ENCODE peak calls at places on chromosomes 16 and 17, in seven cellular contexts. One of them, this sample, is unnamed.

GRCh38 chr17:80023261-80024205 is 12.1 kb downstream of the TBC1D16 start:
- DNase-seq in BE2C: no peak
- DNase-seq in heart left ventricle: no peak
- DNase-seq in neural crest cell: no peak
- DNase-seq in endothelial cell: no peak
- DNase-seq in K562: peak; percentile 15
- DNase-seq in progenitor cell of endocrine pancreas: no peak
- DNase-seq in this sample: no peak

GRCh38 chr17:68972119-68972704 is 17.0 kb upstream of the ABCA8 start:
- DNase-seq in progenitor cell of endocrine pancreas: no peak
- DNase-seq in neural crest cell: peak; percentile 14
- DNase-seq in BE2C: no peak
- DNase-seq in endothelial cell: peak; percentile 30
- DNase-seq in heart left ventricle: no peak
- DNase-seq in K562: peak; percentile 48
- DNase-seq in this sample: no peak

GRCh38 chr17:43839670-43840101 is 6.7 kb upstream of the MPP3 start:
- DNase-seq in BE2C: peak; percentile 31
- DNase-seq in neural crest cell: no peak
- DNase-seq in progenitor cell of endocrine pancreas: no peak
- DNase-seq in heart left ventricle: no peak
- DNase-seq in K562: peak; percentile 49
- DNase-seq in endothelial cell: no peak
- DNase-seq in this sample: no peak

GRCh38 chr17:79132271-79133064 is 57.8 kb downstream of the ENGASE start:
- DNase-seq in progenitor cell of endocrine pancreas: no peak
- DNase-seq in neural crest cell: no peak
- DNase-seq in heart left ventricle: no peak
- DNase-seq in K562: no peak
- DNase-seq in BE2C: no peak
- DNase-seq in endothelial cell: no peak
- DNase-seq in this sample: no peak

GRCh38 chr17:75778861-75779249 is 5.8 kb upstream of the UNK start:
- DNase-seq in heart left ventricle: no peak
- DNase-seq in neural crest cell: no peak
- DNase-seq in K562: no peak
- DNase-seq in progenitor cell of endocrine pancreas: no peak
- DNase-seq in endothelial cell: peak; percentile 65
- DNase-seq in BE2C: no peak
- DNase-seq in this sample: no peak

GRCh38 chr17:17693253-17693954 is 12.1 kb downstream of the RAI1 start:
- DNase-seq in K562: no peak
- DNase-seq in neural crest cell: peak; percentile 54
- DNase-seq in progenitor cell of endocrine pancreas: no peak
- DNase-seq in BE2C: peak; percentile 58
- DNase-seq in heart left ventricle: peak; percentile 65
- DNase-seq in endothelial cell: peak; percentile 62
- DNase-seq in this sample: no peak

GRCh38 chr17:40177275-40177874 is at the start of gene RAPGEFL1:
- DNase-seq in progenitor cell of endocrine pancreas: peak; percentile 57
- DNase-seq in neural crest cell: peak; percentile 60
- DNase-seq in heart left ventricle: peak; percentile 77
- DNase-seq in endothelial cell: peak; percentile 75
- DNase-seq in K562: peak; percentile 88
- DNase-seq in BE2C: peak; percentile 88
- DNase-seq in this sample: peak; percentile 86

GRCh38 chr16:51557670-51558069 is 406.6 kb upstream of the SALL1 start:
- DNase-seq in endothelial cell: no peak
- DNase-seq in BE2C: no peak
- DNase-seq in heart left ventricle: no peak
- DNase-seq in K562: no peak
- DNase-seq in neural crest cell: no peak
- DNase-seq in progenitor cell of endocrine pancreas: no peak
- DNase-seq in this sample: no peak

GRCh38 chr16:25692307-25692706 is 548 bp downstream of the HS3ST4 start:
- DNase-seq in BE2C: no peak
- DNase-seq in endothelial cell: peak; percentile 18
- DNase-seq in progenitor cell of endocrine pancreas: peak; percentile 22
- DNase-seq in K562: no peak
- DNase-seq in neural crest cell: no peak
- DNase-seq in heart left ventricle: no peak
- DNase-seq in this sample: no peak

GRCh38 chr17:40121191-40121885 is 433 bp upstream of the MSL1 start:
- DNase-seq in BE2C: peak; percentile 74
- DNase-seq in neural crest cell: peak; percentile 46
- DNase-seq in endothelial cell: peak; percentile 45
- DNase-seq in progenitor cell of endocrine pancreas: no peak
- DNase-seq in K562: peak; percentile 39
- DNase-seq in heart left ventricle: no peak
- DNase-seq in this sample: peak; percentile 77

GRCh38 chr17:40720904-40721303 is 17.4 kb upstream of the KRT24 start:
- DNase-seq in BE2C: no peak
- DNase-seq in K562: no peak
- DNase-seq in progenitor cell of endocrine pancreas: no peak
- DNase-seq in heart left ventricle: no peak
- DNase-seq in neural crest cell: no peak
- DNase-seq in endothelial cell: no peak
- DNase-seq in this sample: no peak

GRCh38 chr17:55768946-55769624 is 18.2 kb downstream of the PCTP start:
- DNase-seq in heart left ventricle: no peak
- DNase-seq in BE2C: peak; percentile 20
- DNase-seq in neural crest cell: no peak
- DNase-seq in endothelial cell: no peak
- DNase-seq in K562: no peak
- DNase-seq in progenitor cell of endocrine pancreas: no peak
- DNase-seq in this sample: no peak

GRCh38 chr17:39979865-39980401 is 674 bp upstream of the PSMD3 start:
- DNase-seq in neural crest cell: no peak
- DNase-seq in BE2C: peak; percentile 38
- DNase-seq in K562: peak; percentile 81
- DNase-seq in heart left ventricle: no peak
- DNase-seq in progenitor cell of endocrine pancreas: peak; percentile 13
- DNase-seq in endothelial cell: peak; percentile 26
- DNase-seq in this sample: no peak

DNA sequence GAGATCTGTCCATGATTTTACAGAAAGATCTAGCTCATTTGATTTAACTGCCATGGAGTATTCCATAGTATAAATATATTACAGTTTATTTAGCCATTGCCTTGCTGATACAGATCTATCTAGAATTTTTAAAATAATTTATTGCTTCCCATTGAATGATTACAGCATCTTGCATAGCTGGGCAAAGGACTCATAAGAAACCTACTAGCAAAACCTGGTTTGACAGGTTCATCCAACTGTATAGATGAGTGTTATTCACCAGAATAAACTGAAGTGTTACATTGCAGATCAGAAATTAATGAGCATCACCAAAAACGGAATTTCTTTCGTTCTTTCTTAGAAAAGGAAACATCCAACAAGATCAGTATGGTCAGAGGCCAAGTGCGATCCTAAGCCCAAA is 202.2 kb upstream of the CACNG5 start:
- DNase-seq in heart left ventricle: no peak
- DNase-seq in endothelial cell: no peak
- DNase-seq in progenitor cell of endocrine pancreas: no peak
- DNase-seq in K562: no peak
- DNase-seq in BE2C: no peak
- DNase-seq in neural crest cell: no peak
- DNase-seq in this sample: no peak
- TF ChIP-seq CTCF in heart left ventricle: no peak
- TF ChIP-seq CTCF in endothelial cell: no peak
- TF ChIP-seq CTCF in progenitor cell of endocrine pancreas: no peak
- TF ChIP-seq CTCF in K562: no peak
- TF ChIP-seq CTCF in BE2C: no peak
- TF ChIP-seq CTCF in neural crest cell: no peak
- TF ChIP-seq CTCF in this sample: no peak

DNA sequence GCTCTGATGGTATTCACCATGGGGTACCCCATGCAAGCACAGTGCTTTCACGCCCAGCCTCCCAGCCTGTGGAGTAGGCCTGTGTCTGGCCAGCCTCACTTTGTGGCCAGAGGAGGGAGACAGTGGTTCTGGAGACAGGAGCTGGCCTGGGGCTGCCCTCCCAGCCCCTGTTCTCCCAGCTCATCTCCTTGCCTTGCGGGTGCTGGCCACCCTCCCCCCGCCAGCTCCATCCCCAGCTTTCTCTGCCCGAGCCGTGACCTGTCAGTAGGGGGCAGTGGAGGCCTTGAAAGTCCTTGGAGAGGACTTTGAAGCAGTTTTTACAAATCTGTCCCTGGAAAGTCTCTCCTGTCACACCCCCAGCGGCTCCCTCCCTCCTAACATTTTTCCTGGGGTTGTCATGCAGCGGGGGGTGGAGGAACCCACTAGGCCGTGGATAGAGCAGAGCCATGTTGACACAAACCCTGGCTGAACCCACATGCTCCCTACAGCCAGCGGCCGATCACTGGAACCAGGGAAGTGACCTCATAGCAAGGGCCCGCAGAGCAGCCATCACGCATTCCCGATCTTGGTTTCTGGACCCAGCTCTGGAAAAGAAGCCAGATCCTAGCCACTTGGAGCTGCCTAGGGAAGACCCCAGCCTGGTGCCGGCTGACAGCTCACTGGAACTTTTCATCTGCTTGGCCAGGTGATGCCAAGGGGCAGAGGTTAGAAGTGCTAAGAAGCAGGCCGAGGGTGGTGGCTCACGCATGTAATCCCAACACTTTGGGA is 289.4 kb downstream of the SEC14L1 start:
- DNase-seq in BE2C: peak; percentile 97
- DNase-seq in K562: peak; percentile 88
- DNase-seq in neural crest cell: peak; percentile 95
- DNase-seq in progenitor cell of endocrine pancreas: peak; percentile 63
- DNase-seq in endothelial cell: peak; percentile 91
- DNase-seq in heart left ventricle: peak; percentile 94
- DNase-seq in this sample: peak; percentile 90
- TF ChIP-seq CTCF in BE2C: peak; percentile 86
- TF ChIP-seq CTCF in K562: peak; percentile 88
- TF ChIP-seq CTCF in neural crest cell: peak; percentile 80
- TF ChIP-seq CTCF in progenitor cell of endocrine pancreas: peak; percentile 75
- TF ChIP-seq CTCF in endothelial cell: peak; percentile 67
- TF ChIP-seq CTCF in heart left ventricle: peak; percentile 81
- TF ChIP-seq CTCF in this sample: peak; percentile 90

GRCh38 chr17:37787055-37787720 is 42.3 kb upstream of the HNF1B start:
- DNase-seq in endothelial cell: no peak
- DNase-seq in K562: no peak
- DNase-seq in progenitor cell of endocrine pancreas: no peak
- DNase-seq in heart left ventricle: peak; percentile 9
- DNase-seq in BE2C: peak; percentile 17
- DNase-seq in neural crest cell: no peak
- DNase-seq in this sample: no peak

GRCh38 chr17:37786481-37786880 is 41.6 kb upstream of the HNF1B start:
- DNase-seq in BE2C: no peak
- DNase-seq in K562: no peak
- DNase-seq in progenitor cell of endocrine pancreas: no peak
- DNase-seq in endothelial cell: no peak
- DNase-seq in neural crest cell: no peak
- DNase-seq in heart left ventricle: no peak
- DNase-seq in this sample: no peak

GRCh38 chr17:37779554-37779953 is 34.7 kb upstream of the HNF1B start:
- DNase-seq in BE2C: no peak
- DNase-seq in K562: no peak
- DNase-seq in endothelial cell: no peak
- DNase-seq in heart left ventricle: no peak
- DNase-seq in progenitor cell of endocrine pancreas: no peak
- DNase-seq in neural crest cell: no peak
- DNase-seq in this sample: no peak

DNA sequence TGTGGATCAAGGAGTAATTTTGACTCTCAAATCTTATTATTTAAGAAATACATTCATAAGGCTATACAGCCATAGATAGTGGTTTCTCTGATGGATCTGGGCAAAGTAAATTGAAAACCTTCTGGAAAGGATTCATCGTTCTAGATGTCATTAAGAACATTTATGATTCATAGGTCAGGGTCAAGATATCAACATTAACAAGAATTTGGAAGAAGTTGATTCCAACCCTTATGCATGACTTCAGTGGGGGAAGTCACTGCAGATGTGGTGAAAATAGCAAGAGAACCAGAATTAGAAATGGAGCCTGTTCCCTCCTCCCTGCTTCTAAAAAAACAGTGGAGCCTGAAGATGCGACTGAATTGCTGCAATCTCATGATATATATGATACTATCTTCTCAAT is 36.6 kb upstream of the HNF1B start:
- DNase-seq in BE2C: no peak
- DNase-seq in progenitor cell of endocrine pancreas: no peak
- DNase-seq in endothelial cell: no peak
- DNase-seq in neural crest cell: no peak
- DNase-seq in K562: no peak
- DNase-seq in heart left ventricle: no peak
- DNase-seq in this sample: no peak
- TF ChIP-seq CTCF in BE2C: no peak
- TF ChIP-seq CTCF in progenitor cell of endocrine pancreas: no peak
- TF ChIP-seq CTCF in endothelial cell: no peak
- TF ChIP-seq CTCF in neural crest cell: no peak
- TF ChIP-seq CTCF in K562: no peak
- TF ChIP-seq CTCF in heart left ventricle: no peak
- TF ChIP-seq CTCF in this sample: no peak

DNA sequence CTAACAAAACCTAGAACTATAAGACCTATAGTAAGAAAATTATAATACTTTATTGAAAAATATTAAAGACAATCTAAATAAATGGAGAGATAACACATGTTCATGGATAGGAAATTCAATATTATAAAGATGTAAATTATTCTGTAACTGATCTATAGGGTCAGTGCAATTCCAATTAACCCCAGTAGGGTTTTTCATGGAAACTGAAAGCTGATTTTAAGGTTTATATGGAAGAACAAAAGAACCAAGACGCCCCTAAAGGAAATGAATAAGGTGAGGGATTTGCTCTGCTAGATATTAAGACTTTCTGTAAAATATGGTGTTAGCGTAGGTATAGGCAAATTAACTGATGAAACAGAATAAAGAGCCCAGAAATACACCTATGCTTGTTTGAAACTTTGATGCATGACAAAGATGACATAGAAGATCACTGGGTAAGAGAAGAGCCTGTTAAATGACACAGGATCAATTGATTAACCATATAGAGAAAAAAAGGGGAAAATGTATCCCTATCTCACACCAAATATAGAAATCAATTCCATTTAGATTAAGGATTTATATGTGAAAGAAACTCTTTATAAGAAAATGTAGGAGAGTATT is 3.0 kb downstream of the ICAM2 start:
- DNase-seq in K562: no peak
- DNase-seq in neural crest cell: no peak
- DNase-seq in heart left ventricle: no peak
- DNase-seq in progenitor cell of endocrine pancreas: no peak
- DNase-seq in BE2C: no peak
- DNase-seq in endothelial cell: no peak
- DNase-seq in this sample: no peak
- TF ChIP-seq CTCF in K562: no peak
- TF ChIP-seq CTCF in neural crest cell: peak; percentile 54
- TF ChIP-seq CTCF in heart left ventricle: peak; percentile 30
- TF ChIP-seq CTCF in progenitor cell of endocrine pancreas: peak; percentile 25
- TF ChIP-seq CTCF in BE2C: peak; percentile 43
- TF ChIP-seq CTCF in endothelial cell: peak; percentile 83
- TF ChIP-seq CTCF in this sample: peak; percentile 70

This sample was measured in type B pancreatic cell.